ENCODE peak calls at places on chromosomes 13 and 19, in nine cellular contexts. C is WTC11, P is mesothelial cell of epicardium, U is adrenal gland, S is ovary, E is HCT116, G is GM23338, O is AG04450, V is hepatocyte. Y is an unnamed sample.

GRCh38 chr19:42071247-42071646 is 1.2 kb upstream of the GRIK5 start:
- DNase-seq in O (no peak), P (no peak), G (no peak), E (no peak), C (no peak), V (no peak), S (no peak), U (no peak), Y (no peak)

GRCh38 chr13:28569886-28570285 is 75.0 kb upstream of the FLT1 start:
- DNase-seq in P (no peak), E (no peak), V (no peak), O (no peak), S (no peak), G (no peak), U (no peak), C (no peak), Y (no peak)

GRCh38 chr19:54607782-54608150 is 14.3 kb downstream of the LILRA1 start:
- DNase-seq in G (no peak), O (no peak), C (no peak), P (no peak), V (no peak), E (no peak), U (no peak), S (no peak), Y (no peak)

GRCh38 chr19:34155686-34156085 is 16.6 kb upstream of the LSM14A start:
- DNase-seq in V (no peak), E (no peak), G (no peak), S (no peak), O (no peak), P (no peak), U (peak), C (no peak), Y (no peak)

GRCh38 chr19:43721469-43722048 is 5.7 kb downstream of the IRGC start:
- DNase-seq in U (no peak), V (no peak), S (no peak), G (no peak), E (no peak), P (no peak), O (no peak), C (no peak), Y (no peak)

GRCh38 chr19:23996549-23996948 is 81.9 kb downstream of the ZNF726 start:
- DNase-seq in E (peak), V (no peak), U (no peak), C (peak), G (peak), O (no peak), P (no peak), S (no peak), Y (no peak)

GRCh38 chr13:77876176-77876575 is 42.5 kb downstream of the EDNRB start:
- DNase-seq in U (no peak), C (no peak), S (no peak), V (peak), G (no peak), E (no peak), P (no peak), O (peak), Y (no peak)

GRCh38 chr13:70893832-70894231 is 785.6 kb upstream of the KLHL1 start:
- DNase-seq in E (no peak), V (no peak), C (no peak), U (no peak), G (peak), O (no peak), S (no peak), P (no peak), Y (no peak)

GRCh38 chr19:1668339-1669123 is 16.1 kb upstream of the TCF3 start:
- DNase-seq in V (peak), S (no peak), P (no peak), E (no peak), O (no peak), U (no peak), C (no peak), G (peak), Y (no peak)

GRCh38 chr19:47075179-47075811 is 26.9 kb upstream of the TMEM160 start:
- DNase-seq in C (no peak), V (no peak), U (no peak), S (no peak), E (no peak), O (no peak), G (no peak), P (no peak), Y (no peak)

GRCh38 chr13:39051157-39051556 is 12.9 kb downstream of the NHLRC3 start:
- DNase-seq in U (no peak), S (no peak), P (no peak), G (peak), C (no peak), V (peak), E (peak), O (no peak), Y (no peak)

GRCh38 chr19:46365561-46365960 is 18.7 kb downstream of the PPP5C start:
- DNase-seq in G (no peak), O (no peak), P (no peak), E (no peak), S (no peak), U (no peak), V (no peak), C (no peak), Y (no peak)

GRCh38 chr13:39433705-39434104 is 169.3 kb downstream of the LHFPL6 start:
- DNase-seq in S (no peak), G (no peak), U (no peak), E (no peak), C (no peak), V (no peak), O (no peak), P (no peak), Y (no peak)

GRCh38 chr19:57850553-57851017 is 926 bp downstream of the ZNF587 start:
- DNase-seq in E (no peak), V (peak), O (no peak), U (no peak), S (no peak), C (peak), G (peak), P (no peak), Y (peak)

GRCh38 chr19:55940306-55940705 is 7.3 kb upstream of the NLRP8 start:
- DNase-seq in G (no peak), U (no peak), C (no peak), V (no peak), P (no peak), O (no peak), E (no peak), S (no peak), Y (no peak)

GRCh38 chr13:20945952-20946383 is 43.4 kb upstream of the XPO4 start:
- DNase-seq in S (no peak), P (no peak), E (no peak), U (no peak), V (no peak), G (peak), O (no peak), C (peak), Y (no peak)

GRCh38 chr13:94058821-94059360 is 420.6 kb downstream of the DCT start:
- DNase-seq in O (no peak), E (no peak), P (no peak), U (no peak), V (no peak), S (no peak), C (no peak), G (no peak), Y (no peak)

GRCh38 chr19:29497686-29498436 is 27.9 kb upstream of the VSTM2B start:
- DNase-seq in V (no peak), E (no peak), S (no peak), U (no peak), O (no peak), P (peak), C (no peak), G (no peak), Y (no peak)

GRCh38 chr19:55495646-55496349 is 7.6 kb downstream of the SSC5D start:
- DNase-seq in S (no peak), O (no peak), G (no peak), V (no peak), P (no peak), C (no peak), E (no peak), U (no peak), Y (no peak)

GRCh38 chr13:75474956-75475355 is 7.0 kb downstream of the TBC1D4 start:
- DNase-seq in G (no peak), O (no peak), U (no peak), C (no peak), V (no peak), S (no peak), P (no peak), E (no peak), Y (no peak)

GRCh38 chr19:12864721-12865715 is 16.2 kb downstream of the DNASE2 start:
- DNase-seq in G (no peak), V (no peak), C (no peak), E (no peak), O (no peak), P (no peak), S (no peak), U (no peak), Y (no peak)

GRCh38 chr13:113119822-113120189 is 2.8 kb upstream of the F10 start:
- DNase-seq in V (no peak), S (no peak), G (no peak), P (no peak), U (peak), C (no peak), O (no peak), E (no peak), Y (no peak)

GRCh38 chr19:5086725-5087439 is 118.0 kb downstream of the KDM4B start:
- DNase-seq in P (no peak), U (no peak), C (peak), G (peak), S (no peak), V (no peak), E (no peak), O (no peak), Y (no peak)

GRCh38 chr19:47379398-47379938 is 30.4 kb downstream of the DHX34 start:
- DNase-seq in E (no peak), S (no peak), O (no peak), G (no peak), C (no peak), U (no peak), V (no peak), P (no peak), Y (no peak)

GRCh38 chr19:55492362-55492944 is 4.2 kb downstream of the SSC5D start:
- DNase-seq in U (no peak), O (no peak), V (no peak), E (no peak), G (no peak), C (no peak), P (no peak), S (no peak), Y (no peak)

GRCh38 chr19:29687897-29688728 is 22.9 kb downstream of the PLEKHF1 start:
- DNase-seq in O (no peak), G (no peak), S (no peak), U (no peak), P (no peak), V (no peak), E (no peak), C (no peak), Y (no peak)

GRCh38 chr13:96998071-96998470 is 3.8 kb upstream of the OXGR1 start:
- DNase-seq in O (no peak), S (no peak), G (no peak), C (no peak), U (no peak), P (no peak), E (no peak), V (no peak), Y (no peak)

GRCh38 chr13:106473174-106473573 is 62.3 kb downstream of the EFNB2 start:
- DNase-seq in C (no peak), S (no peak), G (no peak), V (no peak), E (no peak), O (no peak), U (no peak), P (no peak), Y (no peak)

GRCh38 chr13:51243832-51244231 is 21.6 kb downstream of the FAM124A start:
- DNase-seq in P (no peak), U (no peak), V (no peak), G (peak), E (no peak), O (no peak), S (no peak), C (peak), Y (no peak)

GRCh38 chr19:17348700-17349099 is 11.3 kb downstream of the GTPBP3 start:
- DNase-seq in V (peak), P (peak), C (peak), E (no peak), U (peak), S (no peak), G (peak), O (no peak), Y (peak)

GRCh38 chr13:23848639-23849282 is 40.4 kb downstream of the MIPEP start:
- DNase-seq in E (no peak), V (no peak), S (no peak), G (no peak), U (no peak), P (no peak), O (no peak), C (no peak), Y (no peak)

DNA sequence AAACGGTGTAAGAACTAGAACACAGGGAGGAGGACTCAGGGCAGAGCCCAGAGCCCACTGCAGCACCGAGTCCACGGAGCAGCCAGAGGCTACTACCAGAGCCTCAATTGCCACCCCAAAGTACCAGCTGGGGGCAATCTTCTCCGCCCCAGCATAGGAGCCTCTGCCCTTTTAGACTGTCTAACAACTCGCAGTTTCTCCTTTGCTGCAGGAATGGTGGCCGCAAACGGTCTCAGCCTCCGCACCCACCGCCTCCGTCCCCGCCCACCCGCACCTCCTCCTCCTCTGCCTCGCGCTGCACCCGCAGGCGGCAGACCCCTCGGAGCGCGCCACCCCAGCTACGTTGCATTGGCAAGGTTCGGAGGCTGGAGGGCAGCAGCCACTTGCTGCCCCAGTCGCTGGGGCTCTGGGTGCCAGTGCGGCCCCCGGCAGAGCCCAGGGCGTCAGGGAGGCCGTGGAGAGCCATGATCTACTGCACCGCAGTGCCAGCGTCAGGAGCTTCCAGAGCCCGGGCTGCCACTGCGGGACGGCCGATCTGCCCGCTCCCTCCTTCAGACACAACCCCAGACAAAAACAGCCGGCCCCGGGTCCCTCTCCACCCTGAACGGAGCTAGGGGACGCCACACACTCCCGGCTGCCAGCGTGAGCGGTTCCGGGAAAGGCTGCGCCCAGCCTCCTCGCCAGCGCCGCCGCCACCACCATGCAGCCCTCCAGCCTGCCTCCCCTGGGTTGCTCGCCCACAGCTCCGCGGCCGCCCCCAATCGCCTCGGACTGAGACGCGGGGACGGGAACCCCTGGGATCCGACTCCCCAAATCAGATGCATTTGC is 1.8 kb downstream of the FGF14 start:
- DNase-seq in E (no peak), O (no peak), S (no peak), G (peak), V (no peak), P (no peak), C (peak), U (peak), Y (no peak)
- TF ChIP-seq CTCF in E (no peak), O (peak), S (no peak), G (peak), V (no peak), P (no peak), C (no peak), U (no peak), Y (no peak)

GRCh38 chr13:92143766-92144165 is 745.3 kb downstream of the GPC5 start:
- DNase-seq in P (no peak), G (no peak), E (no peak), S (no peak), C (no peak), V (no peak), U (no peak), O (no peak), Y (no peak)
- TF ChIP-seq CTCF in P (no peak), G (peak), E (no peak), S (no peak), C (no peak), V (no peak), U (no peak), O (no peak), Y (no peak)

DNA sequence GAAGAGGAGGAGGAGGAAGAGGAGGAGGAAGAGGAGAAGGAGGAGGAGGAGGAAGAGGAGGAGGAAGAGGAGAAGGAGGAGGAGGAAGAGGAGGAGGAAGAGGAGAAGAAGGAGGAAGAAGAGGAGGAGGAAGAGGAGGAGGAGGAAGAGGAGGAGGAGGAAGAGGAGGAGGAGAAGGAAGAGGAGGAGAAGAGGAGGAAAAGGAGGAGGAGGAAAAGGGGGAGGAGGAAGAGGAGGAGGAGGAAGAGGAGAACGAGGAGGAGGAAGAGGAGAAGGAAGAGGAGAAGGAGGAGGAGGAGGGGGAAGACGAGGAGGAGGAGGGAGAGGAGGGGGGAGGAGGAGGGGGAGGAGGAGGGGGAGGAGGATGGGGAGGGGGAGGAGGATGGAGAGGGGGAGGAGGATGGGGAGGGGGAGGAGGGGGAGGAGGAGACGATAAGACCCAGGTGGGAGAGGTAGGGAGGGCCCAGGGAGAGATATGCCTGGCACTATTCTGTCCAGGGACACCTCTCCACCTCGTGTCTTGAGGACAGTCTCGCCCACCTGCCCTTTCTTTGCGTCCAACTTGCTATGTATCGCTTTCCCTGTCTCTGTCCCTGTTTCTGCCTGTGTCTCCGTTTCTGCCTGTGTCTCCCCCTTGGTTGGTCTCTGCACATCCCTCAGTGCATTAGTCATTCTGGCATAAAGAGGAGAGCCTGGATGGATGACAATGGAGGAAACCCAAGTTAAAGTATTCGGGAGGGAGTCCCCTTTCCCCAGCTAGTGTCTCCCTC is 7.1 kb upstream of the KLK5 start:
- DNase-seq in S (no peak), U (no peak), G (no peak), E (no peak), O (no peak), P (no peak), C (no peak), V (no peak), Y (no peak)
- TF ChIP-seq CTCF in S (no peak), U (no peak), G (no peak), E (no peak), O (no peak), P (no peak), C (no peak), V (no peak), Y (no peak)

DNA sequence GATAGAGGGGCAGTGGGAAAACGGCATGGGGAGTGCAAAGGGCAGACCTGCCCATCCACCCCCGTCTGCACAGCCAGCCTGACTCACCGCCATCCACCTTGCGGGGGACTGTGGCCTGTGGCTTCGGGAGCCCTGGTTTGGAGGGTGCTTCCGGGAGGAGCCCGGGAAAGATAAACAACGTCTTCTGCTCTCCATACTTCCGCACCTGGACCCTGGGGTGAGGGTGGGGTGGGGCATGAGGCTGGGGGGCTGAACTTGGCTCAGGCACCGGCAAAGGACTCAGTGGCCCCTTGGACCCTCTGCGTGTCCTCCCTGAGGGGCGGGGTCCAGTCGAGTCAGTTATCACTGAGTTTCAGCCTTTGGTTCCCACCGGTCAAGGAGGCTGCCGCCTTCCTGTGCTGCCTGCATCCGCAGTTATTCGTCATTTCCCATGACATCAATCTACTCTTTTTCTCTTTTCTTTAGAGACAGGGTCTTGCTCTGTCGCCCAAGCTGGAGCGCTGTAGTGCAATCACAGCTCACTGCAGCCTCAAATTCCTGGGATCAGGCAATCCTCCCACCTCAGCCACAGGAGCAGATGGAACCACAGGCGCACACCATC is 3.2 kb downstream of the GPR108 start:
- DNase-seq in S (no peak), V (peak), P (no peak), C (no peak), E (no peak), U (no peak), G (no peak), O (no peak), Y (no peak)
- TF ChIP-seq CTCF in S (no peak), V (no peak), P (no peak), C (no peak), E (no peak), U (no peak), G (no peak), O (no peak), Y (no peak)